ENCODE peak calls at places on chromosomes 2 and 18, in ten cellular contexts. X is neural crest cell, M is adrenal gland, U is activated B cell treated with CpG ODN at 0.5 μM for 24 hours, O is cardiac muscle cell, L is kidney, W is endodermal cell, T is hepatocyte, C is PC-3, Y is bronchial epithelial cell. K is an unnamed sample.
A peak's percentile ranks its signal among the peaks of the same experiment; 100 is the strongest.

GRCh38 chr18:10065296-10065695 is 151.5 kb downstream of the VAPA start:
- DNase-seq in T (no peak), Y (no peak), X (no peak), W (no peak), M (no peak), U (no peak), O (no peak), L (no peak), C (no peak), K (no peak)

GRCh38 chr2:158546412-158547144 is 89.8 kb downstream of the PKP4 start:
- DNase-seq in W (no peak), Y (no peak), X (no peak), U (no peak), L (no peak), M (no peak), T (no peak), C (no peak), O (no peak), K (no peak)

GRCh38 chr2:207239222-207239674 is 73.5 kb upstream of the KLF7 start:
- DNase-seq in M (peak; percentile 79), Y (peak; percentile 100), X (no peak), C (peak; percentile 84), O (peak; percentile 99), L (peak; percentile 67), U (no peak), T (peak; percentile 38), W (no peak), K (peak; percentile 66)

GRCh38 chr2:30662268-30663131 is 144.7 kb downstream of the CAPN13 start:
- DNase-seq in C (peak; percentile 65), L (no peak), U (no peak), O (no peak), Y (peak; percentile 54), X (no peak), M (no peak), W (peak; percentile 27), T (peak; percentile 28), K (no peak)

GRCh38 chr2:98835831-98836385 is 100.1 kb downstream of the CRACDL start:
- DNase-seq in L (no peak), U (no peak), O (no peak), T (no peak), W (no peak), C (peak; percentile 39), X (no peak), M (no peak), Y (no peak), K (no peak)

GRCh38 chr2:204705243-204705971 is 160.1 kb downstream of the PARD3B start:
- DNase-seq in O (peak; percentile 2), U (no peak), L (no peak), Y (peak; percentile 65), X (no peak), M (no peak), W (no peak), T (peak; percentile 4), C (peak; percentile 68), K (no peak)

GRCh38 chr2:1600191-1601063 is 143.9 kb downstream of the PXDN start:
- DNase-seq in C (peak; percentile 85), M (no peak), O (no peak), T (no peak), U (no peak), L (peak; percentile 60), Y (no peak), W (peak; percentile 43), X (no peak), K (no peak)

GRCh38 chr2:207876834-207877535 is 107.3 kb upstream of the FZD5 start:
- DNase-seq in O (peak; percentile 40), T (no peak), C (no peak), W (no peak), Y (no peak), M (no peak), L (no peak), X (no peak), U (no peak), K (no peak)

GRCh38 chr2:53970095-53970897 is 497 bp downstream of the PSME4 start:
- DNase-seq in T (peak; percentile 58), L (peak; percentile 87), W (peak; percentile 78), Y (no peak), O (peak; percentile 55), U (no peak), C (peak; percentile 22), M (peak; percentile 70), X (peak; percentile 33), K (no peak)

GRCh38 chr2:38653715-38654494 is 12.0 kb upstream of the GALM start:
- DNase-seq in W (no peak), M (peak; percentile 85), X (no peak), C (no peak), Y (peak; percentile 43), U (no peak), O (no peak), T (peak; percentile 20), L (no peak), K (no peak)

GRCh38 chr2:62071760-62072680 is 123.9 kb upstream of the B3GNT2 start:
- DNase-seq in O (no peak), U (no peak), W (no peak), X (no peak), C (no peak), M (no peak), T (no peak), Y (no peak), L (no peak), K (no peak)

GRCh38 chr2:139031722-139032121 is 251.5 kb upstream of the NXPH2 start:
- DNase-seq in O (peak; percentile 20), T (peak; percentile 11), W (peak; percentile 67), L (peak; percentile 8), C (peak; percentile 78), M (no peak), X (no peak), U (no peak), Y (peak; percentile 58), K (no peak)

GRCh38 chr2:232103140-232103737 is 141.7 kb downstream of the DIS3L2 start:
- DNase-seq in L (no peak), O (peak; percentile 72), M (no peak), T (no peak), X (no peak), C (no peak), U (no peak), Y (peak; percentile 79), W (no peak), K (no peak)

GRCh38 chr2:24568492-24568891 is 77.4 kb downstream of the NCOA1 start:
- DNase-seq in Y (no peak), L (no peak), U (no peak), W (no peak), C (peak; percentile 11), T (no peak), M (no peak), X (no peak), O (no peak), K (no peak)

GRCh38 chr2:7613831-7614230 is 696.6 kb downstream of the RNF144A start:
- DNase-seq in W (no peak), U (no peak), O (no peak), X (no peak), T (no peak), C (no peak), Y (no peak), M (no peak), L (no peak), K (no peak)

GRCh38 chr2:23528171-23528570 is 143.2 kb downstream of the KLHL29 start:
- DNase-seq in O (no peak), X (no peak), C (no peak), W (no peak), M (no peak), T (no peak), Y (no peak), U (no peak), L (no peak), K (no peak)

GRCh38 chr2:64626963-64627760 is 26.6 kb downstream of the SERTAD2 start:
- DNase-seq in T (no peak), Y (no peak), O (no peak), L (no peak), C (no peak), W (peak; percentile 81), U (no peak), X (peak; percentile 41), M (peak; percentile 77), K (no peak)

GRCh38 chr18:30971338-30971956 is 71.1 kb downstream of the DSC3 start:
- DNase-seq in X (no peak), Y (peak; percentile 53), T (peak; percentile 70), C (peak; percentile 81), O (peak; percentile 41), W (no peak), L (no peak), U (no peak), M (no peak), K (no peak)
- TF ChIP-seq CTCF in X (peak; percentile 84), Y (peak; percentile 26), T (peak; percentile 63), C (peak; percentile 70), O (peak; percentile 45), W (peak; percentile 80), L (peak; percentile 54), U (peak; percentile 41), M (peak; percentile 69), K (no peak)

GRCh38 chr2:230925879-230926765 is 1.1 kb upstream of the GPR55 start:
- DNase-seq in M (no peak), O (no peak), L (no peak), W (peak; percentile 70), Y (peak; percentile 54), C (no peak), X (no peak), U (peak; percentile 12), T (no peak), K (peak; percentile 5)
- TF ChIP-seq CTCF in M (no peak), O (peak; percentile 17), L (no peak), W (peak; percentile 63), Y (no peak), C (no peak), X (no peak), U (no peak), T (no peak), K (no peak)

GRCh38 chr2:73705091-73705490 is 32.1 kb downstream of the TPRKB start:
- DNase-seq in C (no peak), U (no peak), Y (no peak), O (no peak), W (no peak), M (no peak), L (no peak), T (no peak), X (no peak), K (no peak)

GRCh38 chr2:73707058-73707457 is 30.1 kb downstream of the TPRKB start:
- DNase-seq in W (peak; percentile 73), X (no peak), O (no peak), T (no peak), C (no peak), M (no peak), L (no peak), Y (no peak), U (no peak), K (no peak)

GRCh38 chr2:73701968-73702665 is 35.0 kb downstream of the TPRKB start:
- DNase-seq in L (no peak), X (no peak), T (no peak), O (no peak), Y (no peak), W (no peak), C (no peak), U (no peak), M (no peak), K (no peak)

GRCh38 chr2:73700661-73701447 is 36.3 kb downstream of the TPRKB start:
- DNase-seq in Y (no peak), T (no peak), L (no peak), W (no peak), O (peak; percentile 46), C (no peak), U (no peak), M (peak; percentile 65), X (no peak), K (no peak)

GRCh38 chr2:73703675-73704074 is 33.5 kb downstream of the TPRKB start:
- DNase-seq in L (no peak), W (no peak), M (no peak), X (no peak), C (no peak), Y (no peak), T (no peak), U (no peak), O (no peak), K (no peak)
- TF ChIP-seq CTCF in L (no peak), W (no peak), M (no peak), X (no peak), C (no peak), Y (no peak), T (no peak), U (no peak), O (no peak), K (no peak)

GRCh38 chr2:127143851-127144782 is 37.2 kb upstream of the BIN1 start:
- DNase-seq in M (peak; percentile 67), Y (peak; percentile 13), W (no peak), C (no peak), T (no peak), X (no peak), U (no peak), O (no peak), L (peak; percentile 58), K (no peak)
- TF ChIP-seq CTCF in M (peak; percentile 29), Y (no peak), W (peak; percentile 20), C (no peak), T (no peak), X (no peak), U (no peak), O (no peak), L (no peak), K (no peak)

K was measured in omental fat pad.